ENCODE peak calls at places on chromosome 2, in ten cellular contexts. One of them, this sample, is unnamed. For H3K27me3, the result is how much of the 10 kb centered on the place peaks cover.

GRCh38 chr2:33084433-33084832 is 137.7 kb downstream of the LTBP1 start:
- DNase-seq in CD8-positive, alpha-beta T cell: no peak
- DNase-seq in GM23338: no peak
- DNase-seq in psoas muscle: no peak
- DNase-seq in heart left ventricle: no peak
- DNase-seq in upper lobe of right lung: no peak
- DNase-seq in K562: no peak
- DNase-seq in fibroblast of lung: no peak
- DNase-seq in heart right ventricle: no peak
- DNase-seq in pancreas: no peak
- DNase-seq in this sample: no peak

GRCh38 chr2:108119026-108119425 is 120.7 kb upstream of the SULT1C3 start:
- DNase-seq in CD8-positive, alpha-beta T cell: no peak
- DNase-seq in GM23338: no peak
- DNase-seq in psoas muscle: no peak
- DNase-seq in heart left ventricle: no peak
- DNase-seq in upper lobe of right lung: no peak
- DNase-seq in K562: no peak
- DNase-seq in fibroblast of lung: no peak
- DNase-seq in heart right ventricle: no peak
- DNase-seq in pancreas: no peak
- DNase-seq in this sample: no peak

GRCh38 chr2:198259496-198259895 is 455.1 kb downstream of the PLCL1 start:
- DNase-seq in CD8-positive, alpha-beta T cell: no peak
- DNase-seq in GM23338: no peak
- DNase-seq in psoas muscle: no peak
- DNase-seq in heart left ventricle: no peak
- DNase-seq in upper lobe of right lung: no peak
- DNase-seq in K562: no peak
- DNase-seq in fibroblast of lung: no peak
- DNase-seq in heart right ventricle: no peak
- DNase-seq in pancreas: no peak
- DNase-seq in this sample: no peak

GRCh38 chr2:157420771-157421323 is 23.0 kb downstream of the CYTIP start:
- DNase-seq in CD8-positive, alpha-beta T cell: no peak
- DNase-seq in GM23338: no peak
- DNase-seq in psoas muscle: no peak
- DNase-seq in heart left ventricle: no peak
- DNase-seq in upper lobe of right lung: no peak
- DNase-seq in K562: no peak
- DNase-seq in fibroblast of lung: peak
- DNase-seq in heart right ventricle: no peak
- DNase-seq in pancreas: no peak
- DNase-seq in this sample: no peak

GRCh38 chr2:120818441-120818920 is 82.8 kb downstream of the GLI2 start:
- DNase-seq in CD8-positive, alpha-beta T cell: no peak
- DNase-seq in GM23338: no peak
- DNase-seq in psoas muscle: peak
- DNase-seq in heart left ventricle: no peak
- DNase-seq in upper lobe of right lung: no peak
- DNase-seq in K562: no peak
- DNase-seq in fibroblast of lung: peak
- DNase-seq in heart right ventricle: no peak
- DNase-seq in pancreas: peak
- DNase-seq in this sample: no peak

GRCh38 chr2:238878051-238878735 is 30.3 kb downstream of the TWIST2 start:
- DNase-seq in CD8-positive, alpha-beta T cell: no peak
- DNase-seq in GM23338: no peak
- DNase-seq in psoas muscle: no peak
- DNase-seq in heart left ventricle: no peak
- DNase-seq in upper lobe of right lung: peak
- DNase-seq in K562: no peak
- DNase-seq in fibroblast of lung: no peak
- DNase-seq in heart right ventricle: no peak
- DNase-seq in pancreas: no peak
- DNase-seq in this sample: no peak

GRCh38 chr2:55518846-55519167 is 711 bp upstream of the CFAP36 start:
- DNase-seq in CD8-positive, alpha-beta T cell: no peak
- DNase-seq in GM23338: peak
- DNase-seq in psoas muscle: no peak
- DNase-seq in heart left ventricle: no peak
- DNase-seq in upper lobe of right lung: no peak
- DNase-seq in K562: peak
- DNase-seq in fibroblast of lung: peak
- DNase-seq in heart right ventricle: no peak
- DNase-seq in pancreas: no peak
- DNase-seq in this sample: no peak

GRCh38 chr2:201114846-201115245 is 1.1 kb upstream of the CFLAR start:
- DNase-seq in CD8-positive, alpha-beta T cell: no peak
- DNase-seq in GM23338: no peak
- DNase-seq in psoas muscle: no peak
- DNase-seq in heart left ventricle: no peak
- DNase-seq in upper lobe of right lung: no peak
- DNase-seq in K562: no peak
- DNase-seq in fibroblast of lung: no peak
- DNase-seq in heart right ventricle: no peak
- DNase-seq in pancreas: no peak
- DNase-seq in this sample: no peak

GRCh38 chr2:148640767-148641166 is 3.8 kb upstream of the EPC2 start:
- DNase-seq in CD8-positive, alpha-beta T cell: no peak
- DNase-seq in GM23338: peak
- DNase-seq in psoas muscle: no peak
- DNase-seq in heart left ventricle: no peak
- DNase-seq in upper lobe of right lung: no peak
- DNase-seq in K562: no peak
- DNase-seq in fibroblast of lung: peak
- DNase-seq in heart right ventricle: no peak
- DNase-seq in pancreas: no peak
- DNase-seq in this sample: no peak

GRCh38 chr2:54603796-54604195 is 119.7 kb upstream of the EML6 start:
- DNase-seq in CD8-positive, alpha-beta T cell: no peak
- DNase-seq in GM23338: no peak
- DNase-seq in psoas muscle: no peak
- DNase-seq in heart left ventricle: no peak
- DNase-seq in upper lobe of right lung: no peak
- DNase-seq in K562: no peak
- DNase-seq in fibroblast of lung: no peak
- DNase-seq in heart right ventricle: no peak
- DNase-seq in pancreas: no peak
- DNase-seq in this sample: no peak

DNA sequence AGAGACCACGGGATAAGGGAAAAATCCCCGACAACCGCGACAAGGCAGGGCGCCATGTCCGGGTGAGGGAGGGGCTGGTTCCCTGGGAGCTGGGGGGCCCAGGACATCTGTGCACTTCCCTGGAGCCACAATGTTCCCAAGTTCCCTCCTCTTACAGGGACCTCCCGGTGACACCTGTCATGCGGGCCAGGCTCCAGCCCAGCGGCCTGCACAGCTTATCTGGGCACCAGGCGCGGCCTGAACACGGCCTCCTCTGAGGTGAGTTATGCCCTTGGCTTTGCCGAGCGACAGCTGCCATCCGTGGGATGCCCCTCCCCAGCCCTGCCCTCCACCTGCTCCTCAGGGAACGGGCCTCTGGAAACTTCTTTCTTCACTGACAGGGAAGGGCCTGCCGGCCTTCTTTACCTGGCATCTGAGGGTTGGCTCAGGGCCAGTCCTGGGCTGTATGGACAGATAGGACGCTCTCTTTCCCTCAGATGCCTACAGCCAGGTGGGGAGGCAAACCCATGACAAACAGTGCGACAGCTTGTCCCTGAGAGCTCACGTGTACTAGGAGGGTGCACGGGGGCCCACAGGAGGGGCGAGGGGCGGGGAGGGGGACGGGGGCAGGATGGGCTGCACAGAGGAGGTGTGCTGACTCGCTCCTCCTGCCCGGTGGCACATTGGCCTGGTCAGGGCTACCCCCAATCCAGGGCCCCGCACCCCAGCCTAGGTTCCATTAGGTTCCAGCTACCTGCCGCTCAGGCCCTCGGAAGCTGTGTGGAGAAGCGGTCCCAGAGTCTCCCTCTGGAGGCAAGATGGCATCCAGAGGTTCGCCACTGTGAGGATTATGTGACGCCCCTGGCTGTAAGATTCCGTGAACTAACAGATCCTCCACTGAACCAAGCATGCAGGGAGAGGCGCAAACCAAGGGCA is 34.9 kb upstream of the HPCAL1 start:
- DNase-seq in CD8-positive, alpha-beta T cell: no peak
- DNase-seq in GM23338: peak
- DNase-seq in psoas muscle: peak
- DNase-seq in heart left ventricle: peak
- DNase-seq in upper lobe of right lung: peak
- DNase-seq in K562: no peak
- DNase-seq in fibroblast of lung: no peak
- DNase-seq in heart right ventricle: no peak
- DNase-seq in pancreas: peak
- DNase-seq in this sample: peak
- H3K27ac ChIP-seq in CD8-positive, alpha-beta T cell: no peak
- H3K27ac ChIP-seq in GM23338: no peak
- H3K27ac ChIP-seq in psoas muscle: no peak
- H3K27ac ChIP-seq in heart left ventricle: no peak
- H3K27ac ChIP-seq in upper lobe of right lung: no peak
- H3K27ac ChIP-seq in K562: no peak
- H3K27ac ChIP-seq in fibroblast of lung: no peak
- H3K27ac ChIP-seq in heart right ventricle: no peak
- H3K27ac ChIP-seq in pancreas: peak
- H3K27ac ChIP-seq in this sample: no peak

GRCh38 chr2:63596487-63596886 is 7.7 kb downstream of the MDH1 start:
- DNase-seq in CD8-positive, alpha-beta T cell: no peak
- DNase-seq in GM23338: no peak
- DNase-seq in psoas muscle: no peak
- DNase-seq in heart left ventricle: no peak
- DNase-seq in upper lobe of right lung: no peak
- DNase-seq in K562: no peak
- DNase-seq in fibroblast of lung: no peak
- DNase-seq in heart right ventricle: no peak
- DNase-seq in pancreas: no peak
- DNase-seq in this sample: no peak

GRCh38 chr2:63598971-63599370 is 10.2 kb downstream of the MDH1 start:
- DNase-seq in CD8-positive, alpha-beta T cell: no peak
- DNase-seq in GM23338: no peak
- DNase-seq in psoas muscle: no peak
- DNase-seq in heart left ventricle: no peak
- DNase-seq in upper lobe of right lung: no peak
- DNase-seq in K562: no peak
- DNase-seq in fibroblast of lung: no peak
- DNase-seq in heart right ventricle: no peak
- DNase-seq in pancreas: no peak
- DNase-seq in this sample: no peak

GRCh38 chr2:63591566-63592175 is 2.9 kb downstream of the MDH1 start:
- DNase-seq in CD8-positive, alpha-beta T cell: no peak
- DNase-seq in GM23338: no peak
- DNase-seq in psoas muscle: no peak
- DNase-seq in heart left ventricle: no peak
- DNase-seq in upper lobe of right lung: no peak
- DNase-seq in K562: no peak
- DNase-seq in fibroblast of lung: no peak
- DNase-seq in heart right ventricle: no peak
- DNase-seq in pancreas: no peak
- DNase-seq in this sample: no peak

GRCh38 chr2:63590621-63591408 is 2.1 kb downstream of the MDH1 start:
- DNase-seq in CD8-positive, alpha-beta T cell: no peak
- DNase-seq in GM23338: no peak
- DNase-seq in psoas muscle: no peak
- DNase-seq in heart left ventricle: peak
- DNase-seq in upper lobe of right lung: no peak
- DNase-seq in K562: no peak
- DNase-seq in fibroblast of lung: peak
- DNase-seq in heart right ventricle: no peak
- DNase-seq in pancreas: peak
- DNase-seq in this sample: no peak

DNA sequence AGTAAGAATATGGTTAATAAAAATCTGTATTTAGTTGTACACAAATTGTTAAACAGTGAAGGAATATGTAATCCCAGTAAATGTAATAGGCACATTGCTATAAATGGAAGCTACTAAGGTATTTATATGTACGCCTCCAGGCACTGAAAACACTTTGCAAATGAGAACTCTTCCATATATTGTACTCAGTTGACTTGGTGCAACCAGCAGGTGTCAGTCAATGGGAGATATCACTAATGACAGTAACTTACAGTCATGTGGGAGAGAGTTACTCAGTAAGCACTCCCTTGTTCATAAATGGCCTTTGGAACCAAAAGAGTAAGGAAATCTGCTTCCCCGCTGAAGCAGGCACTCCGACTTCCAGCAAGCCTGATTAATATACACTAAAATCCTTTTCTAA is 5.9 kb downstream of the MDH1 start:
- DNase-seq in CD8-positive, alpha-beta T cell: no peak
- DNase-seq in GM23338: no peak
- DNase-seq in psoas muscle: no peak
- DNase-seq in heart left ventricle: no peak
- DNase-seq in upper lobe of right lung: no peak
- DNase-seq in K562: no peak
- DNase-seq in fibroblast of lung: no peak
- DNase-seq in heart right ventricle: no peak
- DNase-seq in pancreas: no peak
- DNase-seq in this sample: no peak
- H3K27me3 ChIP-seq in CD8-positive, alpha-beta T cell: under half
- H3K27me3 ChIP-seq in GM23338: under half
- H3K27me3 ChIP-seq in psoas muscle: under half
- H3K27me3 ChIP-seq in heart left ventricle: under half
- H3K27me3 ChIP-seq in upper lobe of right lung: under half
- H3K27me3 ChIP-seq in K562: under half
- H3K27me3 ChIP-seq in fibroblast of lung: under half
- H3K27me3 ChIP-seq in heart right ventricle: under half
- H3K27me3 ChIP-seq in pancreas: under half
- H3K27me3 ChIP-seq in this sample: under half

GRCh38 chr2:230226090-230226551 is 585 bp downstream of the SP140 start:
- DNase-seq in CD8-positive, alpha-beta T cell: no peak
- DNase-seq in GM23338: no peak
- DNase-seq in psoas muscle: no peak
- DNase-seq in heart left ventricle: no peak
- DNase-seq in upper lobe of right lung: no peak
- DNase-seq in K562: no peak
- DNase-seq in fibroblast of lung: no peak
- DNase-seq in heart right ventricle: no peak
- DNase-seq in pancreas: no peak
- DNase-seq in this sample: no peak
- H3K27ac ChIP-seq in CD8-positive, alpha-beta T cell: peak
- H3K27ac ChIP-seq in GM23338: no peak
- H3K27ac ChIP-seq in psoas muscle: no peak
- H3K27ac ChIP-seq in heart left ventricle: no peak
- H3K27ac ChIP-seq in upper lobe of right lung: peak
- H3K27ac ChIP-seq in K562: no peak
- H3K27ac ChIP-seq in fibroblast of lung: no peak
- H3K27ac ChIP-seq in heart right ventricle: no peak
- H3K27ac ChIP-seq in pancreas: no peak
- H3K27ac ChIP-seq in this sample: no peak

DNA sequence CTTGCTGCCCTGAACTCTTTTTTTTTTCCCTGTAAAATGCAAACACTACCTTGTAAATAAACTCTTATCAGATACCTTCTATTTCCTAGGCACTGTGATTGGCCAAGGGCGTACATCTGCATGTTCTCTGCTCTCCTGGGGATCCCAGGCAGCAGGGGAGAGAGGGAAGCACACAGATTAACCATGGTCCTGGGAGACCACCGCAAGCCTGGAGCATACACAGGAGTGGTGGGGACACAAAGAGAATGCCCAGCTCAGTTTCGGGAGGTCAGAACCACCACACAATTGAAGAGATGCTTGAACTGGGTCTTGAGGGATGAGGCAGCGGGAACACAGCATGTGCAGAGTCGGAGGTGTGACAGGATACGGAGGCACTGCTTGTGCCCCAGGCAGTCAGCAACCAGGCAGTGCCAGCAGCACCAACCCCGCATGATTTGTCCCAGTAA is 2.1 kb downstream of the GREB1 start:
- DNase-seq in CD8-positive, alpha-beta T cell: no peak
- DNase-seq in GM23338: no peak
- DNase-seq in psoas muscle: no peak
- DNase-seq in heart left ventricle: no peak
- DNase-seq in upper lobe of right lung: no peak
- DNase-seq in K562: no peak
- DNase-seq in fibroblast of lung: no peak
- DNase-seq in heart right ventricle: no peak
- DNase-seq in pancreas: no peak
- DNase-seq in this sample: no peak
- H3K27me3 ChIP-seq in CD8-positive, alpha-beta T cell: under half
- H3K27me3 ChIP-seq in GM23338: under half
- H3K27me3 ChIP-seq in psoas muscle: under half
- H3K27me3 ChIP-seq in heart left ventricle: under half
- H3K27me3 ChIP-seq in upper lobe of right lung: under half
- H3K27me3 ChIP-seq in K562: half or more
- H3K27me3 ChIP-seq in fibroblast of lung: under half
- H3K27me3 ChIP-seq in heart right ventricle: under half
- H3K27me3 ChIP-seq in pancreas: under half
- H3K27me3 ChIP-seq in this sample: under half